ENCODE peak calls at places on chromosomes 2 and 18, in nine cellular contexts. J, Z, P, G, K, C, R, L and F are unnamed samples.
A peak's percentile ranks its signal among the peaks of the same experiment; 100 is the strongest.

GRCh38 chr2:7577769-7578168 is 660.6 kb downstream of the RNF144A start:
- DNase-seq in J (peak; percentile 21), Z (no peak), P (no peak), G (no peak), K (no peak), C (no peak), R (no peak), L (no peak), F (no peak)

GRCh38 chr2:239806758-239807434 is 218.2 kb downstream of the NDUFA10 start:
- DNase-seq in J (no peak), Z (no peak), P (peak; percentile 6), G (no peak), K (peak; percentile 11), C (no peak), R (no peak), L (no peak), F (peak; percentile 7)

GRCh38 chr2:84958135-84959044 is 12.6 kb upstream of the KCMF1 start:
- DNase-seq in J (no peak), Z (peak; percentile 91), P (no peak), G (peak; percentile 55), K (no peak), C (no peak), R (no peak), L (peak; percentile 92), F (peak; percentile 94)

GRCh38 chr2:217370391-217370790 is 510.5 kb upstream of the TNP1 start:
- DNase-seq in J (no peak), Z (no peak), P (no peak), G (no peak), K (no peak), C (no peak), R (no peak), L (peak; percentile 80), F (no peak)

GRCh38 chr18:38931754-38932050 is 1366.1 kb upstream of the CELF4 start:
- DNase-seq in J (no peak), Z (no peak), P (no peak), G (no peak), K (no peak), C (no peak), R (no peak), L (no peak), F (no peak)

GRCh38 chr2:193528458-193528857 is 1333.7 kb upstream of the TMEFF2 start:
- DNase-seq in J (no peak), Z (no peak), P (no peak), G (no peak), K (no peak), C (no peak), R (no peak), L (no peak), F (no peak)

GRCh38 chr18:75063196-75063595 is 145.7 kb downstream of the PTGR3 start:
- DNase-seq in J (no peak), Z (no peak), P (no peak), G (no peak), K (no peak), C (no peak), R (no peak), L (no peak), F (no peak)

GRCh38 chr2:227147023-227147422 is 17.0 kb downstream of the COL4A4 start:
- DNase-seq in J (no peak), Z (no peak), P (no peak), G (no peak), K (no peak), C (no peak), R (no peak), L (peak; percentile 47), F (no peak)

GRCh38 chr18:61797691-61798590 is 94.9 kb downstream of the RNF152 start:
- DNase-seq in J (no peak), Z (no peak), P (no peak), G (no peak), K (no peak), C (no peak), R (no peak), L (no peak), F (no peak)

GRCh38 chr18:75984853-75985252 is 510.2 kb downstream of the ZNF516 start:
- DNase-seq in J (no peak), Z (no peak), P (no peak), G (no peak), K (no peak), C (no peak), R (no peak), L (no peak), F (no peak)

GRCh38 chr2:190867182-190867581 is 13.4 kb upstream of the GLS start:
- DNase-seq in J (no peak), Z (no peak), P (no peak), G (no peak), K (no peak), C (no peak), R (no peak), L (peak; percentile 70), F (no peak)

GRCh38 chr2:84395819-84396218 is 63.3 kb downstream of the SUCLG1 start:
- DNase-seq in J (no peak), Z (no peak), P (no peak), G (no peak), K (no peak), C (no peak), R (no peak), L (peak; percentile 83), F (no peak)

GRCh38 chr2:15678346-15678745 is 86.7 kb downstream of the DDX1 start:
- DNase-seq in J (no peak), Z (no peak), P (no peak), G (no peak), K (no peak), C (no peak), R (no peak), L (no peak), F (no peak)

GRCh38 chr18:55455938-55456337 is 132.1 kb downstream of the TCF4 start:
- DNase-seq in J (no peak), Z (no peak), P (no peak), G (no peak), K (no peak), C (no peak), R (no peak), L (no peak), F (no peak)

GRCh38 chr2:138455691-138456090 is 45.9 kb upstream of the SPOPL start:
- DNase-seq in J (no peak), Z (no peak), P (no peak), G (no peak), K (no peak), C (no peak), R (no peak), L (no peak), F (no peak)

GRCh38 chr18:37578182-37578678 is 12.6 kb upstream of the CELF4 start:
- DNase-seq in J (no peak), Z (no peak), P (no peak), G (no peak), K (no peak), C (no peak), R (no peak), L (no peak), F (no peak)

GRCh38 chr2:217972490-217972889 is 30.3 kb downstream of the TNS1 start:
- DNase-seq in J (no peak), Z (no peak), P (peak; percentile 63), G (no peak), K (peak; percentile 46), C (no peak), R (no peak), L (no peak), F (no peak)

GRCh38 chr18:48910972-48911545 is 39.7 kb downstream of the SMAD7 start:
- DNase-seq in J (no peak), Z (no peak), P (no peak), G (no peak), K (no peak), C (no peak), R (no peak), L (no peak), F (no peak)

DNA sequence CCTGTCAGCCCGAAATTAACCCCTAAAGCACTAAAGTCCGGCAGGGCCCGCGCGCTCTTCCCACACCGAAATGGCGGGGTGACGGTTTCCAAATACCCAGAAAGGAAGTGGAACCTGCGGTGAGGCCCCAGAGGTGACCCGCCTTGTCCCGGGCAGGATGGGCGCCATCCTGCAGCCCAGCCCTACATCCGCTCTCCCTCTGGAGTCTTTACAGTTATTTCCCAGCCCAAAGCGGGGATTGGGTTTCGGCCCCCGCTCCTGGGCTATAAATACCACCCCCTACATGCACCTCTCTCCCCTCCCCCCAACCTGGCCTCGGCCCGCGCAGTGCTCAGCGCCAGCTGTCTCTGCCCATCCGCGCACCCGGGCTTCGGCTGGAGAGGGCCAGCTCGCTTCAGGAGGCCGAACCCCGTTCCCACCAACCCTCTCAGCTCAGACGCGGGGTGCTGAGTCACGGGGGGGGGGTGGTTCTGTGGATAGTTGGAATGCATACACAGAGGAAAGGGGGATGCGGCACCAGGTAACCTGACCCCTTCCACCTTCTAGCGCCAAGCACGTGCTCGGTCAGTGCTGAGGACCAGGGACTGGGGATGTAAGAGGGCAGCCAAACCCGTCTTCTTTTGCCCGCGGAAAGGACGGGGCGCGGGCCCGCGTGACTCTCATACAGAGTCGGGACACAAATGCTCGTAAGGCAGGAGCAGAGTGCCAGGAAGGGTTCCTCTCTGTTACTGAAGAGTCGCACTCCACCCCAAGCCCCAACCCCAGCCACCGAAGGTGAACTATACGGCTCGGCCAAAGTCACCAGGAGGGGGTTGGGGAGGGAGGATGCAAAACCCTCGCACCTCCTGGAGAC is at the start of gene TUBA4B:
- DNase-seq in J (peak; percentile 65), Z (no peak), P (peak; percentile 56), G (peak; percentile 65), K (no peak), C (peak; percentile 46), R (peak; percentile 75), L (peak; percentile 70), F (peak; percentile 52)
- H3K4me1 ChIP-seq in J (peaks cover 56% of the 10 kb centered on the region), Z (peaks cover 12% of the 10 kb centered on the region), P (peaks cover 23% of the 10 kb centered on the region), G (peaks cover 36% of the 10 kb centered on the region), K (no peaks in the 10 kb centered on the region), C (peaks cover 40% of the 10 kb centered on the region), R (peaks cover 6% of the 10 kb centered on the region), L (peaks cover 40% of the 10 kb centered on the region), F (peaks cover 62% of the 10 kb centered on the region)

GRCh38 chr2:24766609-24767008 is 26.6 kb downstream of the PTRHD1 start:
- DNase-seq in J (no peak), Z (no peak), P (no peak), G (no peak), K (no peak), C (no peak), R (no peak), L (no peak), F (no peak)
- H3K27ac ChIP-seq in J (no peak overlapping the region), Z (no peak overlapping the region), P (no peak overlapping the region), G (no peak overlapping the region), K (no peak overlapping the region), C (peak overlapping the region; percentile 35), R (no peak overlapping the region), L (no peak overlapping the region), F (no peak overlapping the region)

GRCh38 chr2:219221956-219222518 is 3.3 kb upstream of the ABCB6 start:
- DNase-seq in J (no peak), Z (no peak), P (no peak), G (no peak), K (no peak), C (no peak), R (no peak), L (no peak), F (no peak)
- H3K36me3 ChIP-seq in J (peaks cover 60% of the 10 kb centered on the region), Z (peaks cover 56% of the 10 kb centered on the region), P (no peaks in the 10 kb centered on the region), G (peaks cover 47% of the 10 kb centered on the region), K (peaks cover 58% of the 10 kb centered on the region), C (peaks cover 26% of the 10 kb centered on the region), R (peaks cover 25% of the 10 kb centered on the region), L (peaks cover 25% of the 10 kb centered on the region), F (peaks cover 31% of the 10 kb centered on the region)

DNA sequence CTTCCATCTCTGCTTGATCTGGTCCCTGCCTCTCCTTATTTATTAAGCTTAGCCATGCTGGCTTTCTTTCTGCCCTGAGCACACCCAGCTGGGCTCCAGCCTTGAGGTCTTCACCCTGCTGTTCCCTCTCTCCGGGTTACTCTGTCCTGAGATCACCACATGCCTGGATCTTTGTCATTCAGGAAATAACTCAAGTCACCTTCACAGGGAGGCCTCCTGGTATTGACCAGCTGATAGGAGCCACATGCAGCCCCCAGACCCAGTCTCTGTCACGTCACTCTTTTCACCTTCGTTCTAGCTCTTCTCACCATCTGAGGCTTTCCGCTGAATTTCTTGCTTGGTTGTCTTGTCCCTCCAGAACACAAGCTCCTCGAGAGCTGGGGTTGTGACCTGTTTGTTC is 114.4 kb downstream of the TSN start:
- DNase-seq in J (no peak), Z (no peak), P (no peak), G (no peak), K (no peak), C (no peak), R (no peak), L (no peak), F (no peak)
- H3K4me1 ChIP-seq in J (no peaks in the 10 kb centered on the region), Z (no peaks in the 10 kb centered on the region), P (no peaks in the 10 kb centered on the region), G (no peaks in the 10 kb centered on the region), K (no peaks in the 10 kb centered on the region), C (no peaks in the 10 kb centered on the region), R (no peaks in the 10 kb centered on the region), L (peaks cover 11% of the 10 kb centered on the region), F (no peaks in the 10 kb centered on the region)